ENCODE peak calls at places on chromosomes 5 and 9, in six cellular contexts. One of them, this sample, is unnamed.

GRCh38 chr9:2173170-2173569 is 158.0 kb downstream of the SMARCA2 start:
- DNase-seq in SHP77: no peak
- DNase-seq in NCI-H1694 treated with DMSO at 0.1 percent for 48 hours: no peak
- DNase-seq in GM23248: no peak
- DNase-seq in suprapubic skin: no peak
- DNase-seq in NCI-H1417: peak; percentile 7
- DNase-seq in this sample: no peak

GRCh38 chr5:149007174-149007573 is 55.7 kb downstream of the SH3TC2 start:
- DNase-seq in SHP77: no peak
- DNase-seq in NCI-H1694 treated with DMSO at 0.1 percent for 48 hours: no peak
- DNase-seq in GM23248: peak; percentile 87
- DNase-seq in suprapubic skin: no peak
- DNase-seq in NCI-H1417: no peak
- DNase-seq in this sample: peak; percentile 49

GRCh38 chr5:35854248-35854647 is 2.4 kb upstream of the IL7R start:
- DNase-seq in SHP77: no peak
- DNase-seq in NCI-H1694 treated with DMSO at 0.1 percent for 48 hours: no peak
- DNase-seq in GM23248: no peak
- DNase-seq in suprapubic skin: no peak
- DNase-seq in NCI-H1417: no peak
- DNase-seq in this sample: no peak

GRCh38 chr9:121824651-121825480 is 173.4 kb downstream of the DAB2IP start:
- DNase-seq in SHP77: no peak
- DNase-seq in NCI-H1694 treated with DMSO at 0.1 percent for 48 hours: no peak
- DNase-seq in GM23248: peak; percentile 14
- DNase-seq in suprapubic skin: peak; percentile 59
- DNase-seq in NCI-H1417: no peak
- DNase-seq in this sample: no peak

GRCh38 chr9:131543141-131543540 is 2.2 kb upstream of the PRRT1B start:
- DNase-seq in SHP77: no peak
- DNase-seq in NCI-H1694 treated with DMSO at 0.1 percent for 48 hours: no peak
- DNase-seq in GM23248: no peak
- DNase-seq in suprapubic skin: no peak
- DNase-seq in NCI-H1417: no peak
- DNase-seq in this sample: no peak

GRCh38 chr5:11377896-11378295 is 526.4 kb downstream of the CTNND2 start:
- DNase-seq in SHP77: no peak
- DNase-seq in NCI-H1694 treated with DMSO at 0.1 percent for 48 hours: no peak
- DNase-seq in GM23248: no peak
- DNase-seq in suprapubic skin: no peak
- DNase-seq in NCI-H1417: no peak
- DNase-seq in this sample: no peak

GRCh38 chr9:113296796-113297558 is 6.2 kb downstream of the RNF183 start:
- DNase-seq in SHP77: no peak
- DNase-seq in NCI-H1694 treated with DMSO at 0.1 percent for 48 hours: peak; percentile 50
- DNase-seq in GM23248: no peak
- DNase-seq in suprapubic skin: no peak
- DNase-seq in NCI-H1417: no peak
- DNase-seq in this sample: no peak

GRCh38 chr5:157312492-157312891 is 46.6 kb downstream of the CYFIP2 start:
- DNase-seq in SHP77: peak; percentile 57
- DNase-seq in NCI-H1694 treated with DMSO at 0.1 percent for 48 hours: peak; percentile 13
- DNase-seq in GM23248: peak; percentile 77
- DNase-seq in suprapubic skin: no peak
- DNase-seq in NCI-H1417: peak; percentile 68
- DNase-seq in this sample: peak; percentile 82

GRCh38 chr9:121765021-121765950 is 113.9 kb downstream of the DAB2IP start:
- DNase-seq in SHP77: no peak
- DNase-seq in NCI-H1694 treated with DMSO at 0.1 percent for 48 hours: no peak
- DNase-seq in GM23248: peak; percentile 62
- DNase-seq in suprapubic skin: no peak
- DNase-seq in NCI-H1417: no peak
- DNase-seq in this sample: peak; percentile 85

GRCh38 chr9:121631115-121631514 is 20.3 kb upstream of the DAB2IP start:
- DNase-seq in SHP77: no peak
- DNase-seq in NCI-H1694 treated with DMSO at 0.1 percent for 48 hours: no peak
- DNase-seq in GM23248: no peak
- DNase-seq in suprapubic skin: no peak
- DNase-seq in NCI-H1417: no peak
- DNase-seq in this sample: no peak

GRCh38 chr9:33619666-33620404 is 95.8 kb downstream of the ANKRD18B start:
- DNase-seq in SHP77: peak; percentile 28
- DNase-seq in NCI-H1694 treated with DMSO at 0.1 percent for 48 hours: no peak
- DNase-seq in GM23248: peak; percentile 95
- DNase-seq in suprapubic skin: no peak
- DNase-seq in NCI-H1417: peak; percentile 24
- DNase-seq in this sample: no peak

GRCh38 chr9:36566813-36567217 is 5.9 kb upstream of the MELK start:
- DNase-seq in SHP77: no peak
- DNase-seq in NCI-H1694 treated with DMSO at 0.1 percent for 48 hours: no peak
- DNase-seq in GM23248: peak; percentile 91
- DNase-seq in suprapubic skin: no peak
- DNase-seq in NCI-H1417: no peak
- DNase-seq in this sample: peak; percentile 73

GRCh38 chr5:131423056-131423455 is 159.2 kb downstream of the CDC42SE2 start:
- DNase-seq in SHP77: peak; percentile 18
- DNase-seq in NCI-H1694 treated with DMSO at 0.1 percent for 48 hours: peak; percentile 11
- DNase-seq in GM23248: peak; percentile 60
- DNase-seq in suprapubic skin: no peak
- DNase-seq in NCI-H1417: peak; percentile 39
- DNase-seq in this sample: peak; percentile 22

This sample was measured in AG20443.